ENCODE peak calls at places on chromosomes 12 and 14, in four cellular contexts. F, Q, W and N are unnamed samples.

GRCh38 chr12:57613427-57614109 is 2.3 kb downstream of the ARHGEF25 start:
- DNase-seq in F (no peak), W (no peak), Q (no peak), N (no peak)

GRCh38 chr12:105427883-105428282 is 97.4 kb downstream of the C12orf75 start:
- DNase-seq in W (no peak), F (no peak), Q (no peak), N (no peak)

GRCh38 chr14:102140027-102140749 is 491 bp downstream of the WDR20 start:
- DNase-seq in F (no peak), Q (peak), W (peak), N (no peak)

GRCh38 chr12:132461526-132461925 is 28.4 kb upstream of the FBRSL1 start:
- DNase-seq in Q (no peak), W (peak), F (no peak), N (no peak)

GRCh38 chr12:29589852-29590251 is 92.4 kb upstream of the OVCH1 start:
- DNase-seq in Q (no peak), W (no peak), F (no peak), N (no peak)

GRCh38 chr12:127496255-127496654 is 770.7 kb upstream of the TMEM132C start:
- DNase-seq in W (no peak), F (no peak), Q (no peak), N (no peak)

GRCh38 chr12:113860950-113861349 is 105.2 kb downstream of the RBM19 start:
- DNase-seq in W (no peak), F (peak), Q (no peak), N (no peak)

GRCh38 chr14:55074662-55075061 is 23.2 kb downstream of the MAPK1IP1L start:
- DNase-seq in Q (no peak), W (no peak), F (no peak), N (no peak)